ENCODE peak calls at places on chromosomes 6 and 20, in four cellular contexts. V is CD4-positive, alpha-beta memory T cell; P is EL; D is AG10803. L is an unnamed sample.

GRCh38 chr20:19211661-19212523 is 550 bp upstream of the SLC24A3 start:
- DNase-seq in P (peak; percentile 8), D (no peak), V (no peak), L (no peak)

GRCh38 chr20:22411568-22412450 is 172.6 kb downstream of the FOXA2 start:
- DNase-seq in P (no peak), D (peak; percentile 31), V (no peak), L (no peak)

GRCh38 chr6:168979254-168979653 is 274.4 kb downstream of the THBS2 start:
- DNase-seq in V (no peak), P (no peak), D (no peak), L (no peak)

GRCh38 chr20:59643616-59644061 is 39.3 kb downstream of the PHACTR3 start:
- DNase-seq in P (no peak), V (no peak), D (no peak), L (no peak)

GRCh38 chr20:31966991-31967655 is 828 bp upstream of the XKR7 start:
- DNase-seq in D (no peak), P (no peak), V (no peak), L (no peak)

GRCh38 chr6:29666826-29667130 is 9.9 kb downstream of the MOG start:
- DNase-seq in P (no peak), D (no peak), V (no peak), L (no peak)

GRCh38 chr6:82385546-82385945 is 21.9 kb downstream of the TPBG start:
- DNase-seq in P (no peak), D (no peak), V (no peak), L (no peak)

GRCh38 chr6:131733376-131734016 is 22.7 kb upstream of the CTAGE9 start:
- DNase-seq in D (peak; percentile 77), P (peak; percentile 83), V (no peak), L (peak; percentile 34)

GRCh38 chr6:13080462-13081188 is 247.7 kb downstream of the TBC1D7 start:
- DNase-seq in D (no peak), P (no peak), V (no peak), L (no peak)

GRCh38 chr6:158021814-158022748 is 40.4 kb downstream of the SYNJ2 start:
- DNase-seq in P (no peak), V (no peak), D (no peak), L (no peak)

GRCh38 chr6:155340464-155341129 is 26.3 kb upstream of the TFB1M start:
- DNase-seq in V (no peak), P (peak; percentile 46), D (peak; percentile 63), L (peak; percentile 38)

GRCh38 chr6:9766240-9766915 is 648.5 kb downstream of the TFAP2A start:
- DNase-seq in P (peak; percentile 99), D (peak; percentile 55), V (no peak), L (peak; percentile 42)

GRCh38 chr20:37559312-37560027 is 31.8 kb upstream of the BLCAP start:
- DNase-seq in V (no peak), P (no peak), D (no peak), L (no peak)

GRCh38 chr6:104710543-104711335 is 149.0 kb downstream of the HACE1 start:
- DNase-seq in V (no peak), P (no peak), D (no peak), L (no peak)

GRCh38 chr20:49989234-49990065 is 6.7 kb downstream of the SNAI1 start:
- DNase-seq in D (peak; percentile 93), P (peak; percentile 85), V (no peak), L (no peak)

GRCh38 chr6:14288910-14289309 is 171.3 kb downstream of the CD83 start:
- DNase-seq in D (no peak), V (no peak), P (no peak), L (no peak)

GRCh38 chr6:11770546-11771466 is 7.8 kb downstream of the ADTRP start:
- DNase-seq in D (peak; percentile 100), V (no peak), P (peak; percentile 99), L (peak; percentile 95)

GRCh38 chr6:26268659-26269402 is 96.2 kb upstream of the BTN3A2 start:
- DNase-seq in P (peak; percentile 80), V (no peak), D (no peak), L (no peak)

GRCh38 chr6:142694054-142694453 is 250.9 kb downstream of the HIVEP2 start:
- DNase-seq in V (no peak), D (peak; percentile 59), P (peak; percentile 60), L (no peak)

GRCh38 chr6:10381133-10381829 is 33.6 kb downstream of the TFAP2A start:
- DNase-seq in P (no peak), V (no peak), D (no peak), L (no peak)

GRCh38 chr6:167005350-167006159 is 6.4 kb downstream of the CEP43 start:
- DNase-seq in V (no peak), D (no peak), P (no peak), L (no peak)

GRCh38 chr20:62437985-62438384 is 10.6 kb upstream of the RBBP8NL start:
- DNase-seq in V (no peak), P (no peak), D (no peak), L (no peak)

L was measured in HS-27A.